ENCODE peak calls at places on chromosomes 6 and 20, in four cellular contexts. One of them, this sample, is unnamed. For H3K4me1, the result is how much of the 10 kb centered on the place peaks cover.

GRCh38 chr6:113860165-113860955 is 3.2 kb downstream of the MARCKS start:
- DNase-seq in Peyer's patch: peak
- DNase-seq in adrenal gland: peak
- DNase-seq in H1: no peak
- DNase-seq in this sample: peak

GRCh38 chr20:33635341-33635740 is 26.8 kb upstream of the C20orf144 start:
- DNase-seq in Peyer's patch: no peak
- DNase-seq in adrenal gland: no peak
- DNase-seq in H1: no peak
- DNase-seq in this sample: no peak

GRCh38 chr20:35307666-35308653 is 15.7 kb upstream of the FAM83C start:
- DNase-seq in Peyer's patch: no peak
- DNase-seq in adrenal gland: peak
- DNase-seq in H1: no peak
- DNase-seq in this sample: peak

GRCh38 chr6:54264581-54265272 is 43.5 kb upstream of the TINAG start:
- DNase-seq in Peyer's patch: no peak
- DNase-seq in adrenal gland: no peak
- DNase-seq in H1: no peak
- DNase-seq in this sample: no peak

GRCh38 chr6:84762941-84763396 is 1.4 kb downstream of the TBX18 start:
- DNase-seq in Peyer's patch: peak
- DNase-seq in adrenal gland: no peak
- DNase-seq in H1: no peak
- DNase-seq in this sample: peak

GRCh38 chr6:11727995-11728961 is 50.3 kb downstream of the ADTRP start:
- DNase-seq in Peyer's patch: no peak
- DNase-seq in adrenal gland: no peak
- DNase-seq in H1: no peak
- DNase-seq in this sample: no peak

GRCh38 chr6:134447883-134448387 is 130.0 kb upstream of the SGK1 start:
- DNase-seq in Peyer's patch: no peak
- DNase-seq in adrenal gland: no peak
- DNase-seq in H1: no peak
- DNase-seq in this sample: no peak

GRCh38 chr6:90368601-90369000 is 72.0 kb upstream of the BACH2 start:
- DNase-seq in Peyer's patch: no peak
- DNase-seq in adrenal gland: no peak
- DNase-seq in H1: no peak
- DNase-seq in this sample: no peak

GRCh38 chr6:46903175-46903574 is 18.6 kb downstream of the ADGRF5 start:
- DNase-seq in Peyer's patch: no peak
- DNase-seq in adrenal gland: peak
- DNase-seq in H1: no peak
- DNase-seq in this sample: no peak

GRCh38 chr6:156980515-156980914 is 203.3 kb downstream of the ARID1B start:
- DNase-seq in Peyer's patch: no peak
- DNase-seq in adrenal gland: no peak
- DNase-seq in H1: no peak
- DNase-seq in this sample: peak

GRCh38 chr6:35406666-35407065 is 45.5 kb upstream of the FANCE start:
- DNase-seq in Peyer's patch: no peak
- DNase-seq in adrenal gland: no peak
- DNase-seq in H1: no peak
- DNase-seq in this sample: no peak

GRCh38 chr6:56226946-56227879 is 20.2 kb downstream of the COL21A1 start:
- DNase-seq in Peyer's patch: no peak
- DNase-seq in adrenal gland: no peak
- DNase-seq in H1: no peak
- DNase-seq in this sample: no peak

GRCh38 chr6:48744948-48745347 is 634.0 kb upstream of the PTCHD4 start:
- DNase-seq in Peyer's patch: no peak
- DNase-seq in adrenal gland: no peak
- DNase-seq in H1: no peak
- DNase-seq in this sample: no peak
- H3K4me1 ChIP-seq in Peyer's patch: under half
- H3K4me1 ChIP-seq in adrenal gland: under half
- H3K4me1 ChIP-seq in H1: under half
- H3K4me1 ChIP-seq in this sample: under half

GRCh38 chr6:31734703-31735500 is 1.4 kb downstream of the CLIC1 start:
- DNase-seq in Peyer's patch: peak
- DNase-seq in adrenal gland: peak
- DNase-seq in H1: peak
- DNase-seq in this sample: peak
- TF ChIP-seq POLR2A in Peyer's patch: no peak
- TF ChIP-seq POLR2A in adrenal gland: no peak
- TF ChIP-seq POLR2A in H1: no peak
- TF ChIP-seq POLR2A in this sample: peak

DNA sequence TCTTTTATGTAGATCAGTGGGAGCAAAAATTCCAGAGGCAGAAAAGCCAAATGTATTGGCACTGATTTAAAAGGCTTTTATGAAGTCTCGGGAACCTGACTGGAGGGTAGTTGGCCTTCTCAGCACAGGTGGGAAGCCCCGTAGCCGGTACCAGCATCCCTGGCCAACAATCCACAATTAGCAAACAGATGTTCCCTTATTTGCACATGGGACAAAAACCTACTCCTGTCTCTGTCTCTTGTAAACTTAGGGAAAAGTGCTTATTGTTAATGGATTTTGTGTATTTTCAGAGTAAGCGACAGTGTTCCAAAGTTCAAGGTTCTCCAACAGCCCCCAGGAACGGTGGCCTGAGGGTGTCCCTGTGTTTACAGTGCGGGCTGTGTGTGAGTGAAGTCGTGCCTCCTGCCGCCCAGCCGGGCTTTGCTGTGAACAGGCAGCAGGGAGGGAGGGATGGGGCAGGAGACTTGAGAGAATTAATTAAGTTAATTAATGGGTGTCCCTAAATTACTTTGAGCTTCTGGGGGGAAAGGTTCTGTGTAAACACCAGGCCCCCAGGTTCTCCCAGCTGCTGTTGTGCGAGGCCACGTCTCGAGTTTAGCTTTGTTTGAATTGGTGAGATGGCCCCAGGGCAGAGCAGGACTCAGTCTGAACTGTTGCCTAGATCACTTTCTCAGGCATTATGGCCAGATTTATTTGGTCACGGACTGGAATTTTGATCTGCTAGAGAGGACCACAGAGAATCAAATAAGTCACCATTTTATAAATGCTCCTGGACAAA is 3.9 kb downstream of the SYNJ2 start:
- DNase-seq in Peyer's patch: no peak
- DNase-seq in adrenal gland: no peak
- DNase-seq in H1: no peak
- DNase-seq in this sample: no peak
- H3K4me1 ChIP-seq in Peyer's patch: under half
- H3K4me1 ChIP-seq in adrenal gland: under half
- H3K4me1 ChIP-seq in H1: under half
- H3K4me1 ChIP-seq in this sample: under half

GRCh38 chr6:3019749-3020320 is 20.1 kb downstream of the NQO2 start:
- DNase-seq in Peyer's patch: no peak
- DNase-seq in adrenal gland: no peak
- DNase-seq in H1: no peak
- DNase-seq in this sample: no peak
- TF ChIP-seq POLR2A in Peyer's patch: no peak
- TF ChIP-seq POLR2A in adrenal gland: no peak
- TF ChIP-seq POLR2A in H1: no peak
- TF ChIP-seq POLR2A in this sample: no peak

DNA sequence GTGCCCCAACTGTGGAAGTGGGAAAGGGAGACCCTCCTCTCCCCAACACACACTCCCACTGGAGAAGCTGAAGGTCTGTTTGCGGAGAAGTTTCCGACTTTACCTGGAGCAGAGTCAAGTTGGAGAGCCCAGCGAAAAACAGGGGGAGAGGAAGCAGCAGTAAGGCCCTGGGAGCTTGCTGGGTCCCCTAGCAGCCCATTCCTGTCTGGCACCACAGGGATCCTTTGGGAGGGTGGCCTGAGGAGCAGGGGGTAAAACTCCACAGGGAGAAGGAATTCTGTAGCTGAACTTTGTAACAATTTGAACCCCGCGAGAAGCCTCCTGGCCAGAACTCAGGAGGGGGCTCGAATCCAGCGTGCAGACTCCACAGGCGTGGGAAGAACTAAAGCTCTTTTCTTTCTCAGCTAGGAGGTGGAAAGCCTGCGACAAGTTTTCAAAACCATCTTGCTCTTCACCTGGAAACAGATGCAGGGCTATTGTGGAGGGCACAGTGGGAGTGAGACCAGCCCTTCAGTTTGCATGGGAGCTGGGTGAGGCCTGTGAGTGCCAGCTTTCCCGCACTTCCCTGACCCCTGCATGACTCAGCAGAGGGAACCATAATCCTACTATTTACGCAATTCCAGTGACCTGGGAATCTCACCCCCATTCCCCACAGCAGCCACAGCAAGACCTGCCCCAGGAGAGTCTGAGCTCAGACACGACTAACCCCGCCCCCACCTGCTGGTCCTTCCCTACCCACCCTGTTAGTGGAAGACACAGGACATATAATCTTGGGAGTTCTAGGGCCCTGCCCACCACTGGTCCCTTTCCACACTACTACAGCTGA is 25.8 kb downstream of the SERPINB9 start:
- DNase-seq in Peyer's patch: no peak
- DNase-seq in adrenal gland: no peak
- DNase-seq in H1: no peak
- DNase-seq in this sample: no peak
- H3K4me1 ChIP-seq in Peyer's patch: under half
- H3K4me1 ChIP-seq in adrenal gland: under half
- H3K4me1 ChIP-seq in H1: under half
- H3K4me1 ChIP-seq in this sample: under half

GRCh38 chr20:38962044-38962897 is at the start of gene DHX35:
- DNase-seq in Peyer's patch: peak
- DNase-seq in adrenal gland: peak
- DNase-seq in H1: peak
- DNase-seq in this sample: peak
- TF ChIP-seq POLR2A in Peyer's patch: peak
- TF ChIP-seq POLR2A in adrenal gland: no peak
- TF ChIP-seq POLR2A in H1: peak
- TF ChIP-seq POLR2A in this sample: no peak

This sample was measured in gastrocnemius medialis.